ENCODE peak calls at places on chromosomes 5 and 9, in eight cellular contexts. N is neural progenitor cell, P is mucosa of descending colon, G is kidney epithelial cell, S is left ventricle myocardium inferior, W is kidney, X is neural crest cell, M is A549. Y is an unnamed sample.

GRCh38 chr5:125129151-125129806 is 382.8 kb upstream of the ZNF608 start:
- DNase-seq in N (no peak), P (no peak), G (peak), S (no peak), W (no peak), X (no peak), M (no peak), Y (no peak)

GRCh38 chr9:82552784-82553183 is 510.2 kb downstream of the RASEF start:
- DNase-seq in N (no peak), P (no peak), G (no peak), S (no peak), W (no peak), X (no peak), M (no peak), Y (no peak)

GRCh38 chr5:87410941-87411340 is 1.8 kb downstream of the CCNH start:
- DNase-seq in N (no peak), P (no peak), G (no peak), S (no peak), W (no peak), X (no peak), M (no peak), Y (no peak)

GRCh38 chr9:116101516-116101915 is 52.1 kb upstream of the PAPPA start:
- DNase-seq in N (no peak), P (no peak), G (no peak), S (no peak), W (no peak), X (no peak), M (peak), Y (no peak)

GRCh38 chr9:127207734-127208410 is 56.7 kb upstream of the GARNL3 start:
- DNase-seq in N (no peak), P (no peak), G (no peak), S (peak), W (no peak), X (no peak), M (no peak), Y (peak)

GRCh38 chr9:94922098-94922607 is 195.7 kb downstream of the AOPEP start:
- DNase-seq in N (no peak), P (no peak), G (peak), S (no peak), W (peak), X (no peak), M (no peak), Y (no peak)

GRCh38 chr9:37438359-37438758 is 15.9 kb downstream of the GRHPR start:
- DNase-seq in N (no peak), P (no peak), G (no peak), S (no peak), W (no peak), X (no peak), M (no peak), Y (no peak)

GRCh38 chr9:116286287-116286686 is 132.7 kb downstream of the PAPPA start:
- DNase-seq in N (peak), P (no peak), G (no peak), S (no peak), W (no peak), X (no peak), M (no peak), Y (no peak)

GRCh38 chr5:173051746-173052145 is 4.4 kb upstream of the CREBRF start:
- DNase-seq in N (no peak), P (no peak), G (no peak), S (no peak), W (no peak), X (no peak), M (no peak), Y (no peak)

GRCh38 chr5:166602271-166602670 is 1689.2 kb upstream of the WWC1 start:
- DNase-seq in N (no peak), P (no peak), G (no peak), S (no peak), W (no peak), X (no peak), M (no peak), Y (no peak)

GRCh38 chr5:143008809-143009521 is 238.8 kb downstream of the ARHGAP26 start:
- DNase-seq in N (no peak), P (no peak), G (peak), S (no peak), W (no peak), X (no peak), M (no peak), Y (no peak)

GRCh38 chr5:123670981-123671557 is 159.1 kb downstream of the CSNK1G3 start:
- DNase-seq in N (peak), P (no peak), G (no peak), S (no peak), W (no peak), X (peak), M (peak), Y (peak)

GRCh38 chr9:38371495-38371894 is 21.0 kb upstream of the ALDH1B1 start:
- DNase-seq in N (peak), P (no peak), G (no peak), S (no peak), W (no peak), X (no peak), M (peak), Y (no peak)

GRCh38 chr5:134567651-134568338 is 42.3 kb downstream of the JADE2 start:
- DNase-seq in N (no peak), P (no peak), G (no peak), S (no peak), W (peak), X (no peak), M (no peak), Y (no peak)

GRCh38 chr9:34989946-34990635 is 546 bp downstream of the DNAJB5 start:
- DNase-seq in N (peak), P (peak), G (no peak), S (peak), W (peak), X (peak), M (no peak), Y (peak)

GRCh38 chr9:22308177-22308576 is 138.4 kb upstream of the DMRTA1 start:
- DNase-seq in N (no peak), P (no peak), G (peak), S (no peak), W (no peak), X (no peak), M (no peak), Y (no peak)

GRCh38 chr5:115599502-115599901 is 2.8 kb downstream of the TICAM2 start:
- DNase-seq in N (no peak), P (no peak), G (peak), S (no peak), W (no peak), X (no peak), M (no peak), Y (no peak)

GRCh38 chr9:126436545-126437269 is 110.1 kb downstream of the MVB12B start:
- DNase-seq in N (peak), P (no peak), G (no peak), S (no peak), W (no peak), X (no peak), M (no peak), Y (no peak)

GRCh38 chr5:153893809-153894208 is 144.9 kb downstream of the FAM114A2 start:
- DNase-seq in N (no peak), P (no peak), G (no peak), S (no peak), W (no peak), X (no peak), M (no peak), Y (no peak)

GRCh38 chr5:15691536-15691935 is 191.6 kb downstream of the FBXL7 start:
- DNase-seq in N (no peak), P (no peak), G (no peak), S (no peak), W (no peak), X (no peak), M (no peak), Y (no peak)

GRCh38 chr9:4086119-4087088 is 213.5 kb downstream of the GLIS3 start:
- DNase-seq in N (no peak), P (no peak), G (no peak), S (peak), W (no peak), X (no peak), M (peak), Y (no peak)

GRCh38 chr9:304519-305185 is 90.0 kb downstream of the DOCK8 start:
- DNase-seq in N (no peak), P (no peak), G (peak), S (no peak), W (no peak), X (no peak), M (no peak), Y (no peak)

GRCh38 chr5:39755986-39756385 is 331.2 kb upstream of the DAB2 start:
- DNase-seq in N (no peak), P (no peak), G (peak), S (no peak), W (no peak), X (no peak), M (peak), Y (no peak)

GRCh38 chr9:90466481-90466880 is 176.1 kb downstream of the DIRAS2 start:
- DNase-seq in N (no peak), P (no peak), G (no peak), S (no peak), W (no peak), X (no peak), M (no peak), Y (no peak)

GRCh38 chr5:135457424-135458071 is 5.4 kb upstream of the TIFAB start:
- DNase-seq in N (peak), P (no peak), G (no peak), S (peak), W (peak), X (peak), M (peak), Y (peak)

GRCh38 chr9:83030391-83031107 is 32.4 kb downstream of the RASEF start:
- DNase-seq in N (no peak), P (no peak), G (no peak), S (no peak), W (no peak), X (no peak), M (no peak), Y (no peak)

GRCh38 chr9:133427658-133428348 is 5.6 kb downstream of the ADAMTS13 start:
- DNase-seq in N (no peak), P (no peak), G (no peak), S (no peak), W (no peak), X (no peak), M (no peak), Y (no peak)

GRCh38 chr5:81010636-81011035 is 50.5 kb downstream of the RASGRF2 start:
- DNase-seq in N (no peak), P (no peak), G (no peak), S (no peak), W (no peak), X (no peak), M (no peak), Y (no peak)

GRCh38 chr5:93717162-93717561 is 24.2 kb downstream of the POU5F2 start:
- DNase-seq in N (no peak), P (no peak), G (peak), S (no peak), W (no peak), X (no peak), M (no peak), Y (no peak)

GRCh38 chr5:132012385-132013005 is 1.0 kb upstream of the ACSL6 start:
- DNase-seq in N (peak), P (no peak), G (peak), S (peak), W (peak), X (peak), M (no peak), Y (peak)

GRCh38 chr9:99234618-99235017 is 12.5 kb downstream of the SEC61B start:
- DNase-seq in N (no peak), P (no peak), G (no peak), S (no peak), W (no peak), X (no peak), M (no peak), Y (no peak)

GRCh38 chr9:99235874-99236627 is 14.0 kb downstream of the SEC61B start:
- DNase-seq in N (no peak), P (no peak), G (no peak), S (no peak), W (no peak), X (no peak), M (no peak), Y (no peak)

GRCh38 chr9:99235069-99235468 is 13.0 kb downstream of the SEC61B start:
- DNase-seq in N (no peak), P (no peak), G (no peak), S (no peak), W (no peak), X (no peak), M (no peak), Y (no peak)

GRCh38 chr9:99237356-99237755 is 15.3 kb downstream of the SEC61B start:
- DNase-seq in N (no peak), P (no peak), G (no peak), S (no peak), W (no peak), X (no peak), M (no peak), Y (no peak)

DNA sequence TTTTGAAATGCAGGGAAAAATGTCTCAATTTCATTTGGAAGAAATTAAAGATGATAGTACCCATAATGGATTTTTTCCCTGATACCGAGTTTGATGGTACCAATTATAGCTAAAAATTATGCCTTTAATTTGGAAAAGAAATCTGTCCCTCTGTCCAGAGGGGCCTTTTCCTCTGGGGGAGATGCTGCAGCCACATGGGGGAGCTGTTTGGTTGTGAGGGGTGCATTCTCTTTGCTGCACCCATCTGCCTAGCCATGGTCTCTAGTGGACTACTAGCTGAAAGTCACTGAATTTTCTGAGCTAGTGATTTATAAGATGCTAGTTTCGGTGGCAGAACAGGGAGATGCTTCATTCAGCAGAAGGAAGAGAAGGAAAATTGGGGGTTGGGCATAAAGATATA is 9.6 kb downstream of the SEC61B start:
- DNase-seq in N (peak), P (no peak), G (no peak), S (no peak), W (no peak), X (peak), M (peak), Y (peak)
- TF ChIP-seq CTCF in N (peak), P (no peak), G (peak), S (peak), W (peak), X (peak), M (peak), Y (peak)

GRCh38 chr5:72848474-72849428 is 32.3 kb downstream of the TNPO1 start:
- DNase-seq in N (peak), P (peak), G (no peak), S (peak), W (peak), X (peak), M (peak), Y (peak)
- TF ChIP-seq CTCF in N (no peak), P (no peak), G (no peak), S (no peak), W (no peak), X (no peak), M (no peak), Y (no peak)

DNA sequence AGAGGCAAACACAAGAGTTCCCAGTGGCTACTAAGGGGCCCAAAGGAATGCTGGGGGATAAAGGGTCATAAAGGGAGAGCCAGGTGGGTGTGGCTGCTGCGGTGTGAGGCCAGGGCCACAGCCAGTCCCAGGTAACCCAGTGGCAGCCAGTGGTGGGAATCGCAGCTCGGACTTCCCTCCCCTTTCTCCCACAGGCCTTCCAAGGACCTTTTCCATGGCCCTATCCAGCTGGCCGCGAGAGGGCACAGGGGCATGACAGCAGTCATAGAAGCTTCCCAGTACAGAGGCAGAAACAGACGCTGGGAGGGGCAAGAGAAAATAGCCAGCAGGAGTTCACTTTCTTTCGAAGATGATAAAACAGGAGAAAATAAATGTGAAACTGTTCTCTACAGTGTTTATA is 257.6 kb downstream of the SEMA5A start:
- DNase-seq in N (peak), P (no peak), G (no peak), S (peak), W (no peak), X (no peak), M (no peak), Y (no peak)
- TF ChIP-seq CTCF in N (no peak), P (no peak), G (no peak), S (peak), W (no peak), X (no peak), M (no peak), Y (no peak)

DNA sequence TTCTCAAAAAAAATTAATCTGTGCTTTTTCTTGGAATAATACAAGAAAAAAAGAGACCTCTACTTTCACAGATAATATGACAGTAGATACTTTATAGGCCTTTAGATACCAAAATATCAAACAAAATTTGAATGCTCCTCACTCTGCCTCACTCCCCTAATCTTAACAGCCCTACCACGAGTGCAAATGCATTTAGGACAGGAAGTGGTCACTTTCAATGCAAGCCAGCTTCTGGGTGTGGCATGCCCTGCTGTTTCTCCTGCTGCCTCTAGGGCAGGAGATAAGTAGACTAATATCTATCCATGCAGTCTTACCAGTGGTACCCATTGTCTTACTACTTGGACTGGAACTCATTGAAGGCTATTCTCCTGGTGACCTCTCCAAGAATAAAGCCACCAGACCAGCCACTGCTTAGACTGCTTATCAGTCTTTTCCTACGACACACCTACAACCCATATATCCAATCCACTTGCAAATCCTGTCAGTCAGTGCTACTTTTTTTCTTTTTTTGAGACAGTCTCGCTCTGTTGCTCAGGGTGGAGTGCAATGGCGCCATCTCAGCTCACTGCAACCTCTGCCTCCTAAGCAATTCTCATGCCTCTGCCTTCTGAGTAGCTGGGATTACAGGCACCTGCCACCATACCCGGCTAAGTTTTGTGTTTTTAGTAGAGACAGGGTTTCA is 23.0 kb downstream of the FRRS1L start:
- DNase-seq in N (peak), P (no peak), G (no peak), S (no peak), W (no peak), X (no peak), M (peak), Y (no peak)
- TF ChIP-seq CTCF in N (peak), P (no peak), G (peak), S (no peak), W (no peak), X (peak), M (no peak), Y (peak)

GRCh38 chr5:41721521-41721920 is 148.7 kb downstream of the OXCT1 start:
- DNase-seq in N (no peak), P (no peak), G (no peak), S (no peak), W (no peak), X (no peak), M (no peak), Y (no peak)

GRCh38 chr5:41728281-41728680 is 141.9 kb downstream of the OXCT1 start:
- DNase-seq in N (no peak), P (no peak), G (no peak), S (no peak), W (no peak), X (no peak), M (no peak), Y (no peak)

GRCh38 chr5:41722359-41722950 is 147.8 kb downstream of the OXCT1 start:
- DNase-seq in N (no peak), P (no peak), G (no peak), S (no peak), W (no peak), X (no peak), M (no peak), Y (no peak)
- TF ChIP-seq CTCF in N (no peak), P (no peak), G (peak), S (no peak), W (peak), X (no peak), M (no peak), Y (no peak)

DNA sequence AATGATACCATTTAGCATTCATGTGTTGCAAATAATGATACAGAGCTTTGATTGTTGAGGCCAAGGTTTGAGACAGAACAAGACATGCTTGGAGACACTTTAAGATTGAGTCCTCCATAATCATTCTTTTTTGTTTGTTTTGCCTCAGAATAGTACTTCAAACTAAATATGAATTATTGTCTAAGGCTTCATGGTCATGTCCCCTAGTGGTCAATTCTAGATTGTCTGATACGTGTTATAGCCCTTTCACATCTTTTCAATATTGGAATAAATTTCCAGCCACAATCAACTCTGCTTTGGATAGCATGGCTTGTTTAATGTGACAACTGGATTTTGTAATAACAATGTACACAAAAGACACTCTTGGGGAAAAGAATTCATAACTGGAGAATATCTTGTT is 64.2 kb downstream of the PRLR start:
- DNase-seq in N (no peak), P (no peak), G (no peak), S (no peak), W (no peak), X (no peak), M (no peak), Y (no peak)
- TF ChIP-seq CTCF in N (no peak), P (no peak), G (no peak), S (no peak), W (no peak), X (peak), M (no peak), Y (peak)

GRCh38 chr9:124764774-124765438 is 6.2 kb downstream of the NR6A1 start:
- DNase-seq in N (no peak), P (no peak), G (no peak), S (no peak), W (no peak), X (no peak), M (peak), Y (no peak)
- TF ChIP-seq CTCF in N (peak), P (no peak), G (peak), S (peak), W (peak), X (peak), M (peak), Y (no peak)

DNA sequence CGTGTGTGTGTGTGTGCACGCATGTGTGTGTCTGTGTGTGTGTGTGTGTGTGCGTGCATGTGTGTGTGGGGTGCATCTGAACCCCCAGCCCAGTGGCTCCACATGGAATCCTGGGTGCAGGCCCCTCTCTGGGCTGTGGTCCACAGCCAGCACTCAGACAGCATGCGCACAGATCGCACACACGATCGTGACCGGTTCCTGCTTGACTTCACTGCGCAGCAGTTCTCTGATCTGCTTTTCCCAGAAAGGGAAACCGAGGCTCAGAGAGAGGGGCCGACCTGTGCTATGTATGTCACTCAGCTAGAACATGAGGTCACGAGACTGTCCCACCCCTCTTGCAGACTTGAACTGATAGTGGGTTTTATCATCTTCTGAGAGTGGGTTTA is 34.4 kb downstream of the RASGEF1C start:
- DNase-seq in N (no peak), P (no peak), G (no peak), S (no peak), W (no peak), X (no peak), M (no peak), Y (no peak)
- TF ChIP-seq CTCF in N (no peak), P (no peak), G (no peak), S (no peak), W (no peak), X (no peak), M (no peak), Y (no peak)

DNA sequence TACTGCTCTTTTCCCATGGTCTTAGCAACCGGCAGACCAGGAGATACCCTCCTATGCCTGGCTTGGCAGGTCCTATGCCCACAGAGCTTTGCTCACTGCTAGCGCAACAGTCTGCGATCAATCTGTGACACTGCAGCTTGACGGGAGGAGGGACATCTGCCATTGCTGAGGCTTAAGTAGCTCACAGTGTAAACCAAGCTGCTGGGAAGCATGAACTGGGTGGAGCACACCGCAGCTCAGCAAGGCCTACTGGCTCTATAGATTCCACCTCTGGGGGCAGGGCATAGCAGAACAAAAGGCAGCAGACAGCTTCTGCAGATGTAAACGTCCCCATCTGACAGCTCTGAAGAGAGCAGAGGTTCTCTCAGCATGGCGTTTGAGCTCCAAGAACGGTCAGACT is 40.4 kb downstream of the MCTP1 start:
- DNase-seq in N (peak), P (no peak), G (no peak), S (no peak), W (no peak), X (no peak), M (no peak), Y (peak)
- TF ChIP-seq CTCF in N (no peak), P (no peak), G (no peak), S (no peak), W (no peak), X (no peak), M (no peak), Y (no peak)

Y was measured in glutamatergic neuron.